ENCODE peak calls at places on chromosomes 6 and 20, in nine cellular contexts. F, N, Y, A, B, C, U, K and M are unnamed samples.

GRCh38 chr20:62138912-62139311 is 4.3 kb downstream of the PSMA7 start:
- DNase-seq in F (no peak), B (no peak), N (no peak), K (no peak), A (no peak), Y (no peak), U (no peak), C (no peak), M (no peak)

GRCh38 chr20:17205261-17205660 is 21.6 kb upstream of the PCSK2 start:
- DNase-seq in K (no peak), C (no peak), B (no peak), Y (no peak), U (no peak), F (no peak), N (no peak), A (no peak), M (no peak)

GRCh38 chr6:33212857-33213165 is 4.5 kb downstream of the RING1 start:
- DNase-seq in U (no peak), N (no peak), B (no peak), A (no peak), K (no peak), F (no peak), Y (no peak), C (no peak), M (no peak)

GRCh38 chr20:59994697-59995122 is 36.5 kb downstream of the CDH26 start:
- DNase-seq in N (no peak), K (peak), F (no peak), Y (no peak), A (no peak), C (no peak), U (peak), B (no peak), M (no peak)

GRCh38 chr6:157982297-157982579 is 575 bp downstream of the SYNJ2 start:
- DNase-seq in K (no peak), N (no peak), U (peak), Y (peak), B (no peak), F (no peak), A (no peak), C (no peak), M (peak)

GRCh38 chr20:50344232-50345071 is 153.8 kb downstream of the CEBPB start:
- DNase-seq in A (no peak), C (no peak), Y (no peak), F (no peak), B (no peak), N (no peak), K (peak), U (no peak), M (no peak)

GRCh38 chr6:45422541-45423110 is 44.9 kb upstream of the SUPT3H start:
- DNase-seq in Y (peak), U (peak), C (peak), K (peak), B (no peak), N (peak), A (peak), F (peak), M (peak)

GRCh38 chr20:4844325-4844724 is 122.6 kb downstream of the PRND start:
- DNase-seq in K (no peak), B (peak), Y (no peak), C (no peak), A (no peak), F (no peak), N (no peak), U (no peak), M (no peak)

GRCh38 chr6:16324622-16325225 is 86.3 kb downstream of the GMPR start:
- DNase-seq in U (peak), A (no peak), K (peak), C (no peak), N (no peak), B (no peak), Y (no peak), F (no peak), M (no peak)

GRCh38 chr6:10745116-10745515 is 2.5 kb upstream of the TMEM14B start:
- DNase-seq in N (no peak), Y (no peak), U (no peak), A (no peak), B (no peak), F (no peak), K (peak), C (no peak), M (no peak)